ENCODE peak calls at places on chromosomes 3 and 15, in five cellular contexts. K is mammary epithelial cell, C is NB4, S is frontal cortex, V is cardiac fibroblast. L is an unnamed sample.

GRCh38 chr15:43792761-43793493 is 807 bp downstream of the SERF2 start:
- DNase-seq in K (peak; percentile 22), C (peak; percentile 49), S (peak; percentile 46), V (peak; percentile 45), L (peak; percentile 39)

GRCh38 chr3:123385072-123385471 is 63.8 kb downstream of the ADCY5 start:
- DNase-seq in K (no peak), C (no peak), S (no peak), V (no peak), L (peak; percentile 29)

GRCh38 chr3:53730565-53730964 is 115.7 kb downstream of the CHDH start:
- DNase-seq in K (no peak), C (no peak), S (peak; percentile 50), V (peak; percentile 3), L (peak; percentile 36)

GRCh38 chr3:120678331-120678845 is 3.7 kb downstream of the HGD start:
- DNase-seq in K (peak; percentile 68), C (peak; percentile 91), S (peak; percentile 30), V (peak; percentile 85), L (peak; percentile 72)

GRCh38 chr3:129399895-129400357 is 28.5 kb downstream of the EFCAB12 start:
- DNase-seq in K (peak; percentile 63), C (peak; percentile 62), S (no peak), V (no peak), L (no peak)

GRCh38 chr3:195095035-195095703 is 175.8 kb downstream of the XXYLT1 start:
- DNase-seq in K (no peak), C (peak; percentile 74), S (no peak), V (no peak), L (no peak)

GRCh38 chr3:37492468-37492867 is 318.1 kb upstream of the LRRFIP2 start:
- DNase-seq in K (no peak), C (peak; percentile 14), S (no peak), V (no peak), L (no peak)

GRCh38 chr3:172666873-172667694 is 43.8 kb downstream of the NCEH1 start:
- DNase-seq in K (peak; percentile 70), C (peak; percentile 83), S (peak; percentile 37), V (peak; percentile 89), L (peak; percentile 86)

GRCh38 chr3:181974198-181974597 is 262.5 kb downstream of the SOX2 start:
- DNase-seq in K (peak; percentile 86), C (no peak), S (no peak), V (no peak), L (peak; percentile 22)

GRCh38 chr3:172043766-172044165 is 4.4 kb downstream of the FNDC3B start:
- DNase-seq in K (no peak), C (no peak), S (no peak), V (peak; percentile 35), L (no peak)

GRCh38 chr15:84921121-84921520 is 36.7 kb downstream of the SLC28A1 start:
- DNase-seq in K (no peak), C (no peak), S (no peak), V (no peak), L (no peak)

GRCh38 chr15:76282451-76282850 is 28.8 kb downstream of the ETFA start:
- DNase-seq in K (no peak), C (no peak), S (no peak), V (no peak), L (no peak)

L was measured in fibroblast of lung.